ENCODE peak calls at places on chromosomes 4 and X, in ten cellular contexts. E, O, F, Q, G, L, B, H, D and I are unnamed samples.

GRCh38 chrX:37785569-37785968 is 5.7 kb downstream of the CYBB start:
- DNase-seq in E (no peak), O (no peak), F (no peak), Q (no peak), G (no peak), L (peak), B (no peak), H (no peak), D (peak), I (no peak)

GRCh38 chr4:48093949-48094550 is 40.0 kb downstream of the TXK start:
- DNase-seq in E (peak), O (peak), F (peak), Q (no peak), G (no peak), L (no peak), B (peak), H (no peak), D (no peak), I (no peak)

GRCh38 chrX:109732319-109732779 is 708 bp downstream of the ACSL4 start:
- DNase-seq in E (peak), O (peak), F (peak), Q (no peak), G (no peak), L (peak), B (peak), H (no peak), D (peak), I (peak)

GRCh38 chrX:106726485-106727437 is at the start of gene RNF128:
- DNase-seq in E (no peak), O (peak), F (peak), Q (peak), G (no peak), L (no peak), B (peak), H (peak), D (peak), I (peak)

GRCh38 chr4:184193556-184194525 is 23.8 kb downstream of the ENPP6 start:
- DNase-seq in E (no peak), O (no peak), F (no peak), Q (no peak), G (no peak), L (no peak), B (no peak), H (no peak), D (no peak), I (no peak)

GRCh38 chr4:69308634-69309033 is 28.4 kb downstream of the UGT2B28 start:
- DNase-seq in E (no peak), O (no peak), F (no peak), Q (no peak), G (no peak), L (peak), B (no peak), H (no peak), D (no peak), I (no peak)

GRCh38 chr4:149065753-149066152 is 623.5 kb upstream of the NR3C2 start:
- DNase-seq in E (no peak), O (no peak), F (peak), Q (no peak), G (no peak), L (no peak), B (no peak), H (no peak), D (no peak), I (no peak)

GRCh38 chr4:168504526-168504925 is 7.7 kb downstream of the PALLD start:
- DNase-seq in E (no peak), O (no peak), F (no peak), Q (no peak), G (no peak), L (no peak), B (no peak), H (no peak), D (no peak), I (no peak)

GRCh38 chr4:152255437-152255836 is 280.5 kb downstream of the FBXW7 start:
- DNase-seq in E (peak), O (peak), F (no peak), Q (no peak), G (no peak), L (peak), B (peak), H (no peak), D (peak), I (no peak)

GRCh38 chr4:123750044-123750443 is 353.4 kb downstream of the SPRY1 start:
- DNase-seq in E (no peak), O (no peak), F (peak), Q (no peak), G (no peak), L (peak), B (no peak), H (no peak), D (no peak), I (peak)

GRCh38 chr4:43113196-43113595 is 220.7 kb downstream of the GRXCR1 start:
- DNase-seq in E (no peak), O (no peak), F (no peak), Q (no peak), G (no peak), L (no peak), B (no peak), H (no peak), D (no peak), I (no peak)

GRCh38 chr4:168923526-168924194 is 86.4 kb downstream of the CBR4 start:
- DNase-seq in E (peak), O (peak), F (peak), Q (peak), G (peak), L (peak), B (peak), H (peak), D (peak), I (peak)

GRCh38 chrX:38985945-38986344 is 184.7 kb downstream of the MID1IP1 start:
- DNase-seq in E (no peak), O (no peak), F (no peak), Q (no peak), G (no peak), L (no peak), B (no peak), H (no peak), D (no peak), I (no peak)

GRCh38 chr4:37073226-37073840 is 171.2 kb upstream of the NWD2 start:
- DNase-seq in E (no peak), O (no peak), F (no peak), Q (no peak), G (no peak), L (no peak), B (no peak), H (no peak), D (no peak), I (no peak)